ENCODE peak calls at places on chromosome X, in five cellular contexts. C, O, D, S and W are unnamed samples. For H3K27me3, the result is how much of the 10 kb centered on the place peaks cover.

GRCh38 chrX:7262551-7262950 is 114.6 kb upstream of the PUDP start:
- DNase-seq in O (no peak), S (no peak), C (no peak), D (no peak), W (no peak)

GRCh38 chrX:149937881-149938426 is 337 bp downstream of the EOLA2 start:
- DNase-seq in O (peak), D (no peak), C (no peak), S (no peak), W (no peak)

GRCh38 chrX:78111140-78111931 is 7.3 kb downstream of the PGK1 start:
- DNase-seq in C (no peak), S (no peak), O (no peak), D (no peak), W (no peak)

GRCh38 chrX:153519569-153520285 is 2.3 kb downstream of the ATP2B3 start:
- DNase-seq in O (no peak), S (no peak), D (no peak), C (no peak), W (no peak)

GRCh38 chrX:123081766-123082165 is 102.3 kb upstream of the GRIA3 start:
- DNase-seq in S (no peak), C (no peak), O (no peak), D (no peak), W (no peak)

GRCh38 chrX:118718737-118719136 is 8.7 kb upstream of the IL13RA1 start:
- DNase-seq in C (no peak), S (no peak), O (no peak), D (no peak), W (no peak)

GRCh38 chrX:57573754-57574153 is 18.1 kb upstream of the ZXDB start:
- DNase-seq in O (no peak), S (no peak), C (no peak), D (no peak), W (no peak)

GRCh38 chrX:153703036-153703370 is 15.3 kb downstream of the SLC6A8 start:
- DNase-seq in C (no peak), S (peak), O (no peak), D (no peak), W (peak)

GRCh38 chrX:65696613-65697012 is 29.2 kb downstream of the MSN start:
- DNase-seq in C (no peak), D (no peak), S (no peak), O (no peak), W (no peak)

GRCh38 chrX:136954930-136955329 is 74.4 kb upstream of the RBMX start:
- DNase-seq in O (no peak), C (no peak), D (peak), S (no peak), W (no peak)

GRCh38 chrX:30875957-30876356 is 13.1 kb downstream of the TAB3 start:
- DNase-seq in D (no peak), S (no peak), C (no peak), O (no peak), W (no peak)

GRCh38 chrX:39507034-39507433 is 590.7 kb downstream of the BCOR start:
- DNase-seq in D (no peak), C (no peak), O (no peak), S (no peak), W (no peak)

GRCh38 chrX:78455901-78456300 is 128.5 kb upstream of the CYSLTR1 start:
- DNase-seq in O (no peak), S (no peak), C (no peak), D (no peak), W (no peak)

GRCh38 chrX:132331000-132331399 is 111.8 kb upstream of the RAP2C start:
- DNase-seq in O (no peak), C (no peak), D (no peak), S (no peak), W (no peak)

GRCh38 chrX:319579-320125 is 1.1 kb upstream of the GTPBP6 start:
- DNase-seq in C (peak), D (no peak), S (no peak), O (no peak), W (peak)

GRCh38 chrX:154374361-154375155 is at the start of gene FLNA:
- DNase-seq in S (peak), C (no peak), D (no peak), O (peak), W (peak)

GRCh38 chrX:46198858-46199257 is 346.4 kb downstream of the ZNF674 start:
- DNase-seq in O (no peak), D (no peak), S (no peak), C (no peak), W (no peak)

GRCh38 chrX:14936561-14936960 is 63.3 kb downstream of the MOSPD2 start:
- DNase-seq in D (peak), O (no peak), C (no peak), S (no peak), W (no peak)

GRCh38 chrX:150942958-150943594 is 40.1 kb upstream of the HMGB3 start:
- DNase-seq in S (no peak), C (no peak), D (no peak), O (peak), W (peak)

GRCh38 chrX:49664824-49665223 is 31.0 kb downstream of the PAGE1 start:
- DNase-seq in S (no peak), O (no peak), C (no peak), D (no peak), W (peak)

GRCh38 chrX:78321809-78322208 is 5.6 kb downstream of the CYSLTR1 start:
- DNase-seq in C (peak), O (no peak), S (peak), D (no peak), W (peak)

GRCh38 chrX:47514553-47515235 is 31.7 kb upstream of the ZNF41 start:
- DNase-seq in D (no peak), C (no peak), O (no peak), S (no peak), W (no peak)

GRCh38 chrX:150486011-150486410 is 82.4 kb upstream of the MTM1 start:
- DNase-seq in O (peak), C (peak), S (peak), D (peak), W (peak)

GRCh38 chrX:16222123-16222522 is 54.8 kb downstream of the MAGEB17 start:
- DNase-seq in D (no peak), C (no peak), S (no peak), O (no peak), W (no peak)

GRCh38 chrX:135596495-135596894 is 76.0 kb downstream of the INTS6L start:
- DNase-seq in O (peak), C (peak), D (peak), S (peak), W (peak)

GRCh38 chrX:74118503-74118902 is 185.5 kb upstream of the ZCCHC13 start:
- DNase-seq in O (no peak), D (no peak), C (no peak), S (no peak), W (no peak)

GRCh38 chrX:74232859-74233258 is 71.1 kb upstream of the ZCCHC13 start:
- DNase-seq in C (no peak), D (no peak), O (no peak), S (no peak), W (no peak)

GRCh38 chrX:102517331-102517730 is 792 bp upstream of the TMSB15A start:
- DNase-seq in O (no peak), C (no peak), D (no peak), S (no peak), W (no peak)

GRCh38 chrX:27987862-27988646 is 6.8 kb upstream of the DCAF8L1 start:
- DNase-seq in D (no peak), O (no peak), C (no peak), S (no peak), W (peak)

GRCh38 chrX:30592846-30593245 is 15.3 kb upstream of the TASL start:
- DNase-seq in O (no peak), C (no peak), D (no peak), S (no peak), W (no peak)

GRCh38 chrX:66255359-66255967 is 91.4 kb downstream of the HEPH start:
- DNase-seq in O (no peak), S (no peak), C (no peak), D (no peak), W (no peak)

GRCh38 chrX:75649829-75650228 is 127.0 kb upstream of the ZDHHC15 start:
- DNase-seq in C (no peak), S (no peak), D (no peak), O (no peak), W (no peak)

GRCh38 chrX:75648803-75649588 is 126.2 kb upstream of the ZDHHC15 start:
- DNase-seq in O (no peak), C (no peak), D (no peak), S (no peak), W (no peak)
- TF ChIP-seq POLR2A in O (no peak), C (no peak), D (no peak), S (no peak), W (no peak)

GRCh38 chrX:85024562-85024961 is 20.9 kb downstream of the APOOL start:
- DNase-seq in D (no peak), O (no peak), C (no peak), S (no peak), W (no peak)
- H3K27ac ChIP-seq in D (no peak), O (no peak), C (no peak), S (no peak), W (no peak)

GRCh38 chrX:120315776-120316175 is 4.5 kb upstream of the TMEM255A start:
- DNase-seq in O (no peak), S (no peak), D (no peak), C (no peak), W (no peak)
- H3K27me3 ChIP-seq in O (under half), S (under half), D (under half), C (under half), W (under half)

GRCh38 chrX:21373637-21374162 is 518 bp upstream of the CNKSR2 start:
- DNase-seq in D (no peak), O (peak), S (no peak), C (peak), W (peak)

GRCh38 chrX:21373001-21373400 is 1.2 kb upstream of the CNKSR2 start:
- DNase-seq in S (no peak), O (no peak), C (no peak), D (no peak), W (no peak)

GRCh38 chrX:21375795-21376069 is 1.5 kb downstream of the CNKSR2 start:
- DNase-seq in O (no peak), S (no peak), D (no peak), C (no peak), W (no peak)

GRCh38 chrX:21374994-21375794 is 976 bp downstream of the CNKSR2 start:
- DNase-seq in C (no peak), D (no peak), O (no peak), S (no peak), W (peak)

DNA sequence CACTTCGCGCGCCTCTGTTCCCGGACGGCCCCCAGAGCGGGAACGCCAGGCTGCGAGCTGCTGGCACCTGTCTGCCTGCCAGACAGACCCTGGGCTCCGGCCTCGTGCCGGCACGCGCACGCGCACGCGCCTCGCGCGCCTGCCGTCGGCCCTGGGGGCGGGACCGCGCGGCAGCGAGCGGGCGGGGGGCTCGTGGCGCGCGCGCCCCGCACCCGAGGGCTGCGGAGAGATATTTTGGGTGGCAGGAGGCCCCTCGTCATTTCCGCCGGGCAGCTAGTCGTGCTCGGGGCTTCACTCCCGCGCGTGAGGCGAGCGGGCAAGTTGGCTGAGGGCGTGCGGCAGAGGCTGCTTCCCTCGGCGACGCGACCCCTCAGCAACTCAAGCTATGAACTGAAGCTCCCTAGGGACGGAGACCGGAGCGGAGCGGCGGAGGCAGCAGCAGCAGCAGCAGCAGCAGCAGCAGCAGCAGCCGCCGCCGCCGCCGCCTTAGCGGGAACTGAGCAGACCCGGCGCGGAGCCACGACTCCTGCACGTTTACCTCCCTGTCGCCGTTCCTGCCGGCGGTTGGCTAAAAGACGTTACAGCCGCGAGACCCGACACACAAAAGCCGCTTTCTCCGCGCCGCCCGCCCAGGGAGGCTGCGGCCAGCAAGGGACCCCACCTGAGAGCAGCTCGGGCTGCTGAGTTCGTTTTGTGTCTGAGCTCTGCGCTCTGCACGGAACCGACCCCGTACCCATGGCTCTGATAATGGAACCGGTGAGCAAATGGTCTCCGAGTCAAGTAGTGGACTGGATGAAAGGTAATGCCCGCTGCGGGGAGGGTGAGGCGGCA is at the start of gene CNKSR2:
- DNase-seq in O (peak), D (no peak), C (peak), S (peak), W (peak)
- TF ChIP-seq POLR2A in O (no peak), D (no peak), C (no peak), S (no peak), W (peak)